ENCODE peak calls at places on chromosomes 11 and 22, in seven cellular contexts. One of them, this sample, is unnamed.

GRCh38 chr11:33829430-33830141 is 55.3 kb upstream of the FBXO3 start:
- DNase-seq in heart right ventricle: peak
- DNase-seq in GM12878: peak
- DNase-seq in lung: peak
- DNase-seq in uterus: peak
- DNase-seq in cardiac fibroblast: peak
- DNase-seq in spleen: no peak
- DNase-seq in this sample: peak

GRCh38 chr11:74559110-74559933 is 33.1 kb upstream of the POLD3 start:
- DNase-seq in heart right ventricle: no peak
- DNase-seq in GM12878: no peak
- DNase-seq in lung: no peak
- DNase-seq in uterus: peak
- DNase-seq in cardiac fibroblast: peak
- DNase-seq in spleen: no peak
- DNase-seq in this sample: no peak

GRCh38 chr11:134047586-134047999 is 21.3 kb upstream of the JAM3 start:
- DNase-seq in heart right ventricle: peak
- DNase-seq in GM12878: no peak
- DNase-seq in lung: peak
- DNase-seq in uterus: peak
- DNase-seq in cardiac fibroblast: peak
- DNase-seq in spleen: peak
- DNase-seq in this sample: no peak

GRCh38 chr11:15865212-15865987 is 490.9 kb downstream of the SOX6 start:
- DNase-seq in heart right ventricle: no peak
- DNase-seq in GM12878: no peak
- DNase-seq in lung: no peak
- DNase-seq in uterus: no peak
- DNase-seq in cardiac fibroblast: peak
- DNase-seq in spleen: no peak
- DNase-seq in this sample: no peak

GRCh38 chr11:87012089-87012488 is 25.6 kb upstream of the TMEM135 start:
- DNase-seq in heart right ventricle: no peak
- DNase-seq in GM12878: no peak
- DNase-seq in lung: no peak
- DNase-seq in uterus: no peak
- DNase-seq in cardiac fibroblast: no peak
- DNase-seq in spleen: no peak
- DNase-seq in this sample: no peak

GRCh38 chr22:32850591-32851517 is 49.3 kb downstream of the TIMP3 start:
- DNase-seq in heart right ventricle: peak
- DNase-seq in GM12878: no peak
- DNase-seq in lung: peak
- DNase-seq in uterus: peak
- DNase-seq in cardiac fibroblast: peak
- DNase-seq in spleen: no peak
- DNase-seq in this sample: peak

GRCh38 chr11:29200776-29201574 is 815.9 kb downstream of the KCNA4 start:
- DNase-seq in heart right ventricle: no peak
- DNase-seq in GM12878: no peak
- DNase-seq in lung: no peak
- DNase-seq in uterus: no peak
- DNase-seq in cardiac fibroblast: no peak
- DNase-seq in spleen: no peak
- DNase-seq in this sample: no peak

GRCh38 chr22:23903328-23903971 is 9.3 kb downstream of the MIF start:
- DNase-seq in heart right ventricle: no peak
- DNase-seq in GM12878: no peak
- DNase-seq in lung: no peak
- DNase-seq in uterus: no peak
- DNase-seq in cardiac fibroblast: no peak
- DNase-seq in spleen: no peak
- DNase-seq in this sample: no peak

GRCh38 chr11:76391039-76391438 is 9.9 kb downstream of the GVQW3 start:
- DNase-seq in heart right ventricle: no peak
- DNase-seq in GM12878: no peak
- DNase-seq in lung: no peak
- DNase-seq in uterus: no peak
- DNase-seq in cardiac fibroblast: no peak
- DNase-seq in spleen: no peak
- DNase-seq in this sample: no peak

GRCh38 chr11:123674297-123674696 is 19.9 kb upstream of the SCN3B start:
- DNase-seq in heart right ventricle: no peak
- DNase-seq in GM12878: no peak
- DNase-seq in lung: no peak
- DNase-seq in uterus: no peak
- DNase-seq in cardiac fibroblast: no peak
- DNase-seq in spleen: no peak
- DNase-seq in this sample: no peak

GRCh38 chr11:67357831-67358555 is 4.6 kb upstream of the POLD4 start:
- DNase-seq in heart right ventricle: no peak
- DNase-seq in GM12878: no peak
- DNase-seq in lung: no peak
- DNase-seq in uterus: no peak
- DNase-seq in cardiac fibroblast: peak
- DNase-seq in spleen: no peak
- DNase-seq in this sample: no peak

GRCh38 chr11:11169715-11170351 is 183.2 kb downstream of the CSNK2A3 start:
- DNase-seq in heart right ventricle: no peak
- DNase-seq in GM12878: peak
- DNase-seq in lung: no peak
- DNase-seq in uterus: no peak
- DNase-seq in cardiac fibroblast: no peak
- DNase-seq in spleen: no peak
- DNase-seq in this sample: no peak

GRCh38 chr11:14544611-14545010 is 24.4 kb upstream of the PSMA1 start:
- DNase-seq in heart right ventricle: no peak
- DNase-seq in GM12878: peak
- DNase-seq in lung: no peak
- DNase-seq in uterus: no peak
- DNase-seq in cardiac fibroblast: peak
- DNase-seq in spleen: no peak
- DNase-seq in this sample: no peak

GRCh38 chr22:28600546-28601143 is 79.0 kb downstream of the TTC28 start:
- DNase-seq in heart right ventricle: no peak
- DNase-seq in GM12878: no peak
- DNase-seq in lung: no peak
- DNase-seq in uterus: no peak
- DNase-seq in cardiac fibroblast: peak
- DNase-seq in spleen: no peak
- DNase-seq in this sample: peak

GRCh38 chr11:12598330-12599256 is 75.6 kb upstream of the TEAD1 start:
- DNase-seq in heart right ventricle: no peak
- DNase-seq in GM12878: no peak
- DNase-seq in lung: no peak
- DNase-seq in uterus: no peak
- DNase-seq in cardiac fibroblast: peak
- DNase-seq in spleen: no peak
- DNase-seq in this sample: no peak

GRCh38 chr11:108628326-108628725 is 34.8 kb upstream of the EXPH5 start:
- DNase-seq in heart right ventricle: no peak
- DNase-seq in GM12878: no peak
- DNase-seq in lung: no peak
- DNase-seq in uterus: no peak
- DNase-seq in cardiac fibroblast: no peak
- DNase-seq in spleen: no peak
- DNase-seq in this sample: no peak

GRCh38 chr11:108620958-108621772 is 27.6 kb upstream of the EXPH5 start:
- DNase-seq in heart right ventricle: no peak
- DNase-seq in GM12878: peak
- DNase-seq in lung: no peak
- DNase-seq in uterus: no peak
- DNase-seq in cardiac fibroblast: peak
- DNase-seq in spleen: no peak
- DNase-seq in this sample: no peak

GRCh38 chr11:108628812-108629211 is 35.2 kb upstream of the EXPH5 start:
- DNase-seq in heart right ventricle: no peak
- DNase-seq in GM12878: no peak
- DNase-seq in lung: no peak
- DNase-seq in uterus: no peak
- DNase-seq in cardiac fibroblast: no peak
- DNase-seq in spleen: no peak
- DNase-seq in this sample: no peak

GRCh38 chr11:108629274-108629673 is 35.6 kb upstream of the DDX10 start:
- DNase-seq in heart right ventricle: no peak
- DNase-seq in GM12878: no peak
- DNase-seq in lung: no peak
- DNase-seq in uterus: no peak
- DNase-seq in cardiac fibroblast: no peak
- DNase-seq in spleen: no peak
- DNase-seq in this sample: no peak

DNA sequence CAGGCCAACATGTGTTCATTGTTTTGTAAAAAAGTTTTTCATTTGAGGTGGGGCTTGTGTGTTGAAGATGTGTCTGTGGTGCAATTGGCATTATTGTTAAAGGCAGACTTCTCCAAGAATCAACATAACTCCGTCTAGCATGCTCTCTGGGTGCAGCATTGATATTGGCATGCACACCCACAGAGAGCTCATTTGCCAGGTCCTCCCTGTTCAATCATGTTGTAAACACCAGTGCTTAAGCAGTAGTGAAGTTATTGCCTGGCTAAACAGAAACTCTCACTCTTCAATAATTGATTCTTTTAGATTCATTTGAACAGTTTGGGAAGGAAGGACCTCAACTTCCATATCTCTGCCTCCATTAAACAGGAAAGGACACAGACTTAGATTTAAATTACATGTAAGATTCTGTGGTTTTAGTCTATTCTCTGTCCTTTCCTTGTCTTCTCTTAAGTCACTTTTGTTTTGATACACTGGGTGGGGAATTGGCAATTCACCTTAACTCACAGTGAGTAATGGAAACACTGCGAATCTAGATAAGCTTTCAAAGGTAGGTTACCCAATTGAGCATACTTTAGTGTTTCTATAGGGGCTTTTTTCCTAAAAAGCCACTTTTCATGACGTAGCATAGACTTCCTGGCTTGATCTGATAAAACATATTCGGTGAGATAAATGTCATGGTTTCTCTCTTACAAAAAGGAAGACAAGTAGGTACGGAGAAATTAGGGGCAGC is 30.8 kb upstream of the EXPH5 start:
- DNase-seq in heart right ventricle: no peak
- DNase-seq in GM12878: no peak
- DNase-seq in lung: no peak
- DNase-seq in uterus: no peak
- DNase-seq in cardiac fibroblast: no peak
- DNase-seq in spleen: no peak
- DNase-seq in this sample: no peak
- H3K4me3 ChIP-seq in heart right ventricle: no peak
- H3K4me3 ChIP-seq in GM12878: no peak
- H3K4me3 ChIP-seq in lung: no peak
- H3K4me3 ChIP-seq in uterus: no peak
- H3K4me3 ChIP-seq in cardiac fibroblast: no peak
- H3K4me3 ChIP-seq in spleen: no peak
- H3K4me3 ChIP-seq in this sample: no peak

GRCh38 chr11:125257185-125257584 is 92.6 kb downstream of the PKNOX2 start:
- DNase-seq in heart right ventricle: no peak
- DNase-seq in GM12878: no peak
- DNase-seq in lung: no peak
- DNase-seq in uterus: no peak
- DNase-seq in cardiac fibroblast: no peak
- DNase-seq in spleen: no peak
- DNase-seq in this sample: no peak
- TF ChIP-seq CTCF in heart right ventricle: no peak
- TF ChIP-seq CTCF in GM12878: no peak
- TF ChIP-seq CTCF in lung: no peak
- TF ChIP-seq CTCF in uterus: peak
- TF ChIP-seq CTCF in cardiac fibroblast: peak
- TF ChIP-seq CTCF in spleen: no peak
- TF ChIP-seq CTCF in this sample: peak

DNA sequence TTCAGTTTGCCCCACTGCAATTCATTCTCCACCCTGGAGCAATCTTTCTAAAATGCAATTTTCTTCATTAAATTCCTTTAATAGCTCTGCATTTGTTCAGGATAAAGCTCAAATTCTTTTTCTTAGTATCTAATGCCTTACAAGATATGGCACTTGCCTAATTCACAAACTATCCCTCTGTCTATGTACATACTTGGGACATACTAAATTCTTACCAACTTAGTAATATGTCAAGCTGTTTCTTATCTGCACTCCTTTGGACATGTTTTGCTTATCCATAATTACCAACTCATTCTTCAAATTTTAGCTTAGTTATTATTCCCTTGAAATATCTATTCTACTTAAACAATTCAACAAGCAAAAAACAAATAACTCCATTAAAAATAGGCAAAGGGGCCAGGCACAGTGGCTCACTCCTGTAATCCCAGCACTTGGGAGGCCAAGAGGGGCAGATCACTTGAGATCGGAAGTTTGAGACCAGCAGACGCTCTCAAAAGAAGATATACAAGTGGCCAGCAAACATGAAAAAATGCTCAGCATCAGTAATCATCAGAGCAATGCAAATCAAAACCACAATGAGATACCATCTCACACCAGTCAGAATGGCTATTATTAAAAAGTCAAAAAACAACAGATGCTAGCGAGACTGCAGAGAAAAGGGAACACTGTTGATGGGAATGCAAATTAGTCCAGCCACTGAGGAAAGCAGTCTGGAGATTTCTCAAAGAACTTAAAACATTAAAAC is 96.9 kb downstream of the FAM76B start:
- DNase-seq in heart right ventricle: no peak
- DNase-seq in GM12878: no peak
- DNase-seq in lung: no peak
- DNase-seq in uterus: no peak
- DNase-seq in cardiac fibroblast: peak
- DNase-seq in spleen: no peak
- DNase-seq in this sample: no peak
- H3K4me3 ChIP-seq in heart right ventricle: no peak
- H3K4me3 ChIP-seq in GM12878: no peak
- H3K4me3 ChIP-seq in lung: no peak
- H3K4me3 ChIP-seq in uterus: no peak
- H3K4me3 ChIP-seq in cardiac fibroblast: no peak
- H3K4me3 ChIP-seq in spleen: no peak
- H3K4me3 ChIP-seq in this sample: no peak

DNA sequence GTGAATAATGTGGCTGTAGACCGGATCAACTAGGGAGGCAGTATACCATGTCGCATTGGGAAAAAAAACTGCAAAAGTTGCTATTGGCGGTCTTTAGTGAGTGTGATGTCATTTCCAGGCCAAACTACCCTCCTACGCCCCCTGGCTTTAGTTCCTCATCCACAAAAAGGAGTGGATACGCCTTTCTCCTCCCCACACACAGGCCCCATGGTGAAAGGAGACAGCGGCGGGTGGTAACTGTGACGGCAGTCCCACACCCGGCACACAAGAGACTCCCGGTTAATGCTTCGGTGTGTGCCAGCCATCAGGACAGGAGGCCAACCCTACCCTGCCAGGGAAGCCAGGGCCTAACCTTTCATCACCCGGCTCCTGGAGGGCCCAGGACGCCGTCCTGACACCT is 11.0 kb downstream of the TP53I11 start:
- DNase-seq in heart right ventricle: peak
- DNase-seq in GM12878: no peak
- DNase-seq in lung: no peak
- DNase-seq in uterus: peak
- DNase-seq in cardiac fibroblast: no peak
- DNase-seq in spleen: no peak
- DNase-seq in this sample: no peak
- TF ChIP-seq CTCF in heart right ventricle: peak
- TF ChIP-seq CTCF in GM12878: no peak
- TF ChIP-seq CTCF in lung: no peak
- TF ChIP-seq CTCF in uterus: peak
- TF ChIP-seq CTCF in cardiac fibroblast: peak
- TF ChIP-seq CTCF in spleen: peak
- TF ChIP-seq CTCF in this sample: peak